ENCODE peak calls at places on chromosomes 5 and 9, in five cellular contexts. K is right cardiac atrium, H is dermis microvascular lymphatic vessel endothelial cell, W is mucosa of gallbladder, X is NCI-H1417. E is an unnamed sample.
A peak's percentile ranks its signal among the peaks of the same experiment; 100 is the strongest.

GRCh38 chr5:98307811-98308210 is 465.7 kb upstream of the RGMB start:
- DNase-seq in W (no peak), K (no peak), H (peak; percentile 70), X (no peak), E (no peak)

GRCh38 chr9:126317513-126317912 is 9.1 kb upstream of the MVB12B start:
- DNase-seq in W (no peak), X (no peak), H (peak; percentile 64), K (no peak), E (no peak)

GRCh38 chr5:36777105-36777757 is 99.3 kb upstream of the NIPBL start:
- DNase-seq in X (no peak), H (peak; percentile 39), K (peak; percentile 35), W (peak; percentile 41), E (peak; percentile 47)

GRCh38 chr9:76913467-76913866 is 7.6 kb upstream of the PRUNE2 start:
- DNase-seq in W (no peak), K (no peak), X (no peak), H (no peak), E (no peak)

GRCh38 chr5:66958984-66959641 is 237.5 kb downstream of the CD180 start:
- DNase-seq in W (no peak), X (no peak), H (peak; percentile 39), K (peak; percentile 71), E (peak; percentile 77)

GRCh38 chr9:96556701-96557461 is 62.8 kb downstream of the CDC14B start:
- DNase-seq in W (no peak), K (no peak), X (no peak), H (no peak), E (no peak)

GRCh38 chr5:151612689-151613427 is 21.7 kb upstream of the FAT2 start:
- DNase-seq in K (no peak), H (no peak), X (no peak), W (no peak), E (no peak)

GRCh38 chr5:179385892-179386291 is 40.6 kb upstream of the ADAMTS2 start:
- DNase-seq in H (no peak), W (no peak), K (no peak), X (no peak), E (no peak)

GRCh38 chr5:146426853-146427618 is 20.1 kb upstream of the TCERG1 start:
- DNase-seq in K (no peak), W (no peak), H (peak; percentile 33), X (peak; percentile 33), E (no peak)

GRCh38 chr5:167869125-167869524 is 422.3 kb upstream of the WWC1 start:
- DNase-seq in X (no peak), W (no peak), K (no peak), H (no peak), E (no peak)

GRCh38 chr9:34272146-34272545 is 56.9 kb downstream of the KIF24 start:
- DNase-seq in X (no peak), W (no peak), K (no peak), H (peak; percentile 55), E (no peak)

GRCh38 chr9:130555968-130556367 is 23.4 kb upstream of the FUBP3 start:
- DNase-seq in X (no peak), H (no peak), W (no peak), K (no peak), E (no peak)

GRCh38 chr9:20781086-20781485 is 97.0 kb downstream of the FOCAD start:
- DNase-seq in W (no peak), X (no peak), H (no peak), K (no peak), E (no peak)

GRCh38 chr5:7412369-7412768 is 16.4 kb downstream of the ADCY2 start:
- DNase-seq in H (no peak), W (no peak), X (no peak), K (no peak), E (no peak)

GRCh38 chr5:131980696-131981095 is 30.8 kb downstream of the ACSL6 start:
- DNase-seq in W (no peak), K (no peak), X (no peak), H (no peak), E (no peak)

GRCh38 chr9:136829412-136829811 is 12.9 kb upstream of the AJM1 start:
- DNase-seq in H (no peak), W (no peak), X (no peak), K (peak; percentile 13), E (no peak)

GRCh38 chr9:100668024-100668423 is 90.1 kb downstream of the CAVIN4 start:
- DNase-seq in K (no peak), H (no peak), W (no peak), X (no peak), E (no peak)

GRCh38 chr9:70228098-70228497 is 30.7 kb upstream of the SMC5 start:
- DNase-seq in K (no peak), X (no peak), W (no peak), H (no peak), E (no peak)

GRCh38 chr9:3992924-3993323 is 306.9 kb downstream of the GLIS3 start:
- DNase-seq in K (no peak), X (no peak), W (no peak), H (peak; percentile 94), E (peak; percentile 50)

GRCh38 chr5:10827571-10827970 is 66.5 kb upstream of the DAP start:
- DNase-seq in H (no peak), K (no peak), X (no peak), W (no peak), E (no peak)

GRCh38 chr9:132319421-132320110 is 35.2 kb downstream of the SETX start:
- DNase-seq in K (no peak), W (no peak), H (peak; percentile 50), X (no peak), E (peak; percentile 10)

GRCh38 chr5:57804007-57804444 is 321.4 kb upstream of the ACTBL2 start:
- DNase-seq in W (no peak), H (no peak), X (no peak), K (no peak), E (no peak)

E was measured in thyroid gland.